ENCODE peak calls at places on chromosomes 7 and 10, in seven cellular contexts. One of them, this sample, is unnamed.

GRCh38 chr7:151529842-151530241 is 10.1 kb upstream of the RHEB start:
- DNase-seq in neural progenitor cell: no peak
- DNase-seq in Peyer's patch: no peak
- DNase-seq in fibroblast of lung: no peak
- DNase-seq in H9: no peak
- DNase-seq in SJSA1: no peak
- DNase-seq in PC-9: no peak
- DNase-seq in this sample: no peak

GRCh38 chr7:32079530-32079929 is 9.3 kb upstream of the PDE1C start:
- DNase-seq in neural progenitor cell: no peak
- DNase-seq in Peyer's patch: no peak
- DNase-seq in fibroblast of lung: no peak
- DNase-seq in H9: no peak
- DNase-seq in SJSA1: no peak
- DNase-seq in PC-9: no peak
- DNase-seq in this sample: no peak

GRCh38 chr10:112314822-112315474 is 31.7 kb downstream of the TECTB start:
- DNase-seq in neural progenitor cell: peak; percentile 89
- DNase-seq in Peyer's patch: peak; percentile 78
- DNase-seq in fibroblast of lung: peak; percentile 47
- DNase-seq in H9: peak; percentile 69
- DNase-seq in SJSA1: peak; percentile 44
- DNase-seq in PC-9: peak; percentile 58
- DNase-seq in this sample: peak; percentile 45

GRCh38 chr10:44873156-44873555 is 38.0 kb upstream of the TMEM72 start:
- DNase-seq in neural progenitor cell: no peak
- DNase-seq in Peyer's patch: no peak
- DNase-seq in fibroblast of lung: no peak
- DNase-seq in H9: no peak
- DNase-seq in SJSA1: no peak
- DNase-seq in PC-9: no peak
- DNase-seq in this sample: no peak

GRCh38 chr10:131203456-131204357 is 107.8 kb downstream of the TCERG1L start:
- DNase-seq in neural progenitor cell: no peak
- DNase-seq in Peyer's patch: no peak
- DNase-seq in fibroblast of lung: no peak
- DNase-seq in H9: peak; percentile 13
- DNase-seq in SJSA1: no peak
- DNase-seq in PC-9: no peak
- DNase-seq in this sample: no peak

GRCh38 chr10:72309290-72310240 is 35.8 kb downstream of the DDIT4 start:
- DNase-seq in neural progenitor cell: no peak
- DNase-seq in Peyer's patch: peak; percentile 81
- DNase-seq in fibroblast of lung: no peak
- DNase-seq in H9: no peak
- DNase-seq in SJSA1: no peak
- DNase-seq in PC-9: no peak
- DNase-seq in this sample: no peak

GRCh38 chr7:66641526-66641871 is 12.8 kb downstream of the KCTD7 start:
- DNase-seq in neural progenitor cell: no peak
- DNase-seq in Peyer's patch: no peak
- DNase-seq in fibroblast of lung: no peak
- DNase-seq in H9: no peak
- DNase-seq in SJSA1: no peak
- DNase-seq in PC-9: no peak
- DNase-seq in this sample: no peak

GRCh38 chr10:31963598-31963980 is 35.0 kb upstream of the ARHGAP12 start:
- DNase-seq in neural progenitor cell: no peak
- DNase-seq in Peyer's patch: no peak
- DNase-seq in fibroblast of lung: no peak
- DNase-seq in H9: no peak
- DNase-seq in SJSA1: no peak
- DNase-seq in PC-9: no peak
- DNase-seq in this sample: no peak

GRCh38 chr10:97362310-97363033 is 27.9 kb upstream of the FRAT2 start:
- DNase-seq in neural progenitor cell: no peak
- DNase-seq in Peyer's patch: no peak
- DNase-seq in fibroblast of lung: no peak
- DNase-seq in H9: no peak
- DNase-seq in SJSA1: no peak
- DNase-seq in PC-9: no peak
- DNase-seq in this sample: no peak

GRCh38 chr7:66050990-66051424 is 24.6 kb upstream of the ASL start:
- DNase-seq in neural progenitor cell: no peak
- DNase-seq in Peyer's patch: no peak
- DNase-seq in fibroblast of lung: peak; percentile 92
- DNase-seq in H9: no peak
- DNase-seq in SJSA1: peak; percentile 84
- DNase-seq in PC-9: peak; percentile 88
- DNase-seq in this sample: no peak

GRCh38 chr7:32153006-32153405 is 82.8 kb upstream of the PDE1C start:
- DNase-seq in neural progenitor cell: no peak
- DNase-seq in Peyer's patch: no peak
- DNase-seq in fibroblast of lung: no peak
- DNase-seq in H9: no peak
- DNase-seq in SJSA1: no peak
- DNase-seq in PC-9: no peak
- DNase-seq in this sample: no peak

GRCh38 chr7:158815046-158815445 is 14.3 kb downstream of the ESYT2 start:
- DNase-seq in neural progenitor cell: peak; percentile 33
- DNase-seq in Peyer's patch: no peak
- DNase-seq in fibroblast of lung: peak; percentile 58
- DNase-seq in H9: peak; percentile 50
- DNase-seq in SJSA1: no peak
- DNase-seq in PC-9: peak; percentile 9
- DNase-seq in this sample: no peak

GRCh38 chr7:140734096-140734495 is 37.6 kb downstream of the NDUFB2 start:
- DNase-seq in neural progenitor cell: no peak
- DNase-seq in Peyer's patch: no peak
- DNase-seq in fibroblast of lung: no peak
- DNase-seq in H9: no peak
- DNase-seq in SJSA1: no peak
- DNase-seq in PC-9: no peak
- DNase-seq in this sample: no peak

GRCh38 chr7:100614308-100614861 is 2.0 kb downstream of the MOSPD3 start:
- DNase-seq in neural progenitor cell: no peak
- DNase-seq in Peyer's patch: no peak
- DNase-seq in fibroblast of lung: no peak
- DNase-seq in H9: no peak
- DNase-seq in SJSA1: no peak
- DNase-seq in PC-9: no peak
- DNase-seq in this sample: no peak

GRCh38 chr7:46969303-46970130 is 612.4 kb downstream of the TNS3 start:
- DNase-seq in neural progenitor cell: no peak
- DNase-seq in Peyer's patch: no peak
- DNase-seq in fibroblast of lung: peak; percentile 86
- DNase-seq in H9: no peak
- DNase-seq in SJSA1: no peak
- DNase-seq in PC-9: peak; percentile 38
- DNase-seq in this sample: no peak

GRCh38 chr7:21300692-21301091 is 127.2 kb upstream of the SP4 start:
- DNase-seq in neural progenitor cell: no peak
- DNase-seq in Peyer's patch: no peak
- DNase-seq in fibroblast of lung: no peak
- DNase-seq in H9: no peak
- DNase-seq in SJSA1: no peak
- DNase-seq in PC-9: no peak
- DNase-seq in this sample: no peak

GRCh38 chr7:101705327-101705726 is 76.2 kb upstream of the MYL10 start:
- DNase-seq in neural progenitor cell: no peak
- DNase-seq in Peyer's patch: no peak
- DNase-seq in fibroblast of lung: peak; percentile 9
- DNase-seq in H9: no peak
- DNase-seq in SJSA1: no peak
- DNase-seq in PC-9: no peak
- DNase-seq in this sample: no peak

GRCh38 chr10:68562666-68563522 is 2.8 kb downstream of the TET1 start:
- DNase-seq in neural progenitor cell: peak; percentile 67
- DNase-seq in Peyer's patch: no peak
- DNase-seq in fibroblast of lung: peak; percentile 67
- DNase-seq in H9: peak; percentile 70
- DNase-seq in SJSA1: no peak
- DNase-seq in PC-9: no peak
- DNase-seq in this sample: peak; percentile 67

GRCh38 chr10:125882596-125882995 is 1.5 kb upstream of the DHX32 start:
- DNase-seq in neural progenitor cell: no peak
- DNase-seq in Peyer's patch: no peak
- DNase-seq in fibroblast of lung: peak; percentile 44
- DNase-seq in H9: no peak
- DNase-seq in SJSA1: no peak
- DNase-seq in PC-9: no peak
- DNase-seq in this sample: no peak

GRCh38 chr10:125878957-125879835 is 1.9 kb downstream of the DHX32 start:
- DNase-seq in neural progenitor cell: no peak
- DNase-seq in Peyer's patch: no peak
- DNase-seq in fibroblast of lung: peak; percentile 96
- DNase-seq in H9: no peak
- DNase-seq in SJSA1: peak; percentile 71
- DNase-seq in PC-9: peak; percentile 53
- DNase-seq in this sample: no peak

GRCh38 chr10:125883198-125883597 is 2.1 kb upstream of the DHX32 start:
- DNase-seq in neural progenitor cell: no peak
- DNase-seq in Peyer's patch: no peak
- DNase-seq in fibroblast of lung: no peak
- DNase-seq in H9: no peak
- DNase-seq in SJSA1: no peak
- DNase-seq in PC-9: no peak
- DNase-seq in this sample: no peak

GRCh38 chr10:125881192-125881591 is at the start of gene DHX32:
- DNase-seq in neural progenitor cell: peak; percentile 92
- DNase-seq in Peyer's patch: no peak
- DNase-seq in fibroblast of lung: no peak
- DNase-seq in H9: peak; percentile 79
- DNase-seq in SJSA1: no peak
- DNase-seq in PC-9: no peak
- DNase-seq in this sample: peak; percentile 72

GRCh38 chr10:125880719-125881118 is 373 bp downstream of the DHX32 start:
- DNase-seq in neural progenitor cell: peak; percentile 50
- DNase-seq in Peyer's patch: no peak
- DNase-seq in fibroblast of lung: no peak
- DNase-seq in H9: no peak
- DNase-seq in SJSA1: no peak
- DNase-seq in PC-9: no peak
- DNase-seq in this sample: no peak
- H3K27ac ChIP-seq in neural progenitor cell: peak overlapping the region; percentile 89
- H3K27ac ChIP-seq in Peyer's patch: no peak overlapping the region
- H3K27ac ChIP-seq in fibroblast of lung: no peak overlapping the region
- H3K27ac ChIP-seq in H9: no peak overlapping the region
- H3K27ac ChIP-seq in SJSA1: no peak overlapping the region
- H3K27ac ChIP-seq in PC-9: no peak overlapping the region
- H3K27ac ChIP-seq in this sample: no peak overlapping the region

GRCh38 chr7:42096262-42096661 is 140.7 kb downstream of the GLI3 start:
- DNase-seq in neural progenitor cell: no peak
- DNase-seq in Peyer's patch: no peak
- DNase-seq in fibroblast of lung: no peak
- DNase-seq in H9: no peak
- DNase-seq in SJSA1: no peak
- DNase-seq in PC-9: no peak
- DNase-seq in this sample: no peak

GRCh38 chr7:42097756-42098155 is 139.3 kb downstream of the GLI3 start:
- DNase-seq in neural progenitor cell: no peak
- DNase-seq in Peyer's patch: no peak
- DNase-seq in fibroblast of lung: peak; percentile 82
- DNase-seq in H9: no peak
- DNase-seq in SJSA1: no peak
- DNase-seq in PC-9: no peak
- DNase-seq in this sample: no peak

GRCh38 chr7:42095791-42096190 is 141.2 kb downstream of the GLI3 start:
- DNase-seq in neural progenitor cell: no peak
- DNase-seq in Peyer's patch: no peak
- DNase-seq in fibroblast of lung: no peak
- DNase-seq in H9: no peak
- DNase-seq in SJSA1: no peak
- DNase-seq in PC-9: no peak
- DNase-seq in this sample: no peak

GRCh38 chr7:42099076-42099836 is 137.8 kb downstream of the GLI3 start:
- DNase-seq in neural progenitor cell: no peak
- DNase-seq in Peyer's patch: no peak
- DNase-seq in fibroblast of lung: no peak
- DNase-seq in H9: no peak
- DNase-seq in SJSA1: no peak
- DNase-seq in PC-9: no peak
- DNase-seq in this sample: no peak

DNA sequence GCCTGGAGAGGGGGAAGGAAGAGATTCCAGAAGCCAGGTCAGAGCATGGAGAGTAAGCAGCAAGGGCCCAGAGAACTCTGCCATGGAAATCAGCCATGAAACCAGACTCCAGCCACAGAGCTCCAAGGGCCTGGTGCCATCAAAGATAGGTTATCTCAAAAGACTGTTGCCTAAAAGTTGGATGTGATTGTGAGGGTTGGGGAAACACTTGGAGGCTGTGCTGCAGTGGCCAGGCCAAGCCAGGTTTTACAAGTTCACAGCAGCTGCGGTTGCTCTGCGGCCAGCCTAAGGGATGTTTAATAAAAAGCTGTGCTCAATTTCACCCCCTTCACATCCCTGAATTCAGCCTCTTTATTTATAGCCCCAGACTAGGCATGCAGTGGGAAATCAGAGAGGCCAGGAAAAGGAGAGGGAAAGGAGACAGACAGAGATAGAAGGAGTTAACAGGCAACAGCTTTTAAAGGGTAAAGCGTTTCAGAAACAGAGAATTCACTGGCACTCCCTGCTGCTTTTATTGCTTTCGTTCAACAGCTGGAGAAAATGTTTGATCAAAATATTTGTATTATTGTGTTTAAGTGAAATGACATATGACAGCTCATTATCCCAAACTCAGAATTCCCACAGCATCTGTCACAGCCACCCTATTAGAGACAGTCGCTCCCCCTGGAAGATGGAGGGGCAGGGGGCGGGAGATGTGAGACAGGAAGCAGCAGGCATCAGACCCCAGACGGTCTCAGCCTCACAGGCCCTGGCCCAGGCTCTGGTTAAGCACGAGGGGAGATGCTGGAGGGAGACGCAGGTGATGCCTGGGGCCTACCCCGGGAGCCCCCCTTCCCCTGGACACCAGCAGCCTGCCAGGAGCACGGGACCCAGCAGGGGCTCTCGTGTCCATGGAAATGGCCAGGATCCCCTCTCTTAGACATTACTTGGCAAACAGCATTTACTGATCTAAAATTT is 140.1 kb downstream of the GLI3 start:
- DNase-seq in neural progenitor cell: no peak
- DNase-seq in Peyer's patch: no peak
- DNase-seq in fibroblast of lung: peak; percentile 79
- DNase-seq in H9: no peak
- DNase-seq in SJSA1: no peak
- DNase-seq in PC-9: no peak
- DNase-seq in this sample: no peak
- H3K27ac ChIP-seq in neural progenitor cell: no peak overlapping the region
- H3K27ac ChIP-seq in Peyer's patch: peak overlapping the region; percentile 42
- H3K27ac ChIP-seq in fibroblast of lung: peak overlapping the region; percentile 74
- H3K27ac ChIP-seq in H9: no peak overlapping the region
- H3K27ac ChIP-seq in SJSA1: no peak overlapping the region
- H3K27ac ChIP-seq in PC-9: no peak overlapping the region
- H3K27ac ChIP-seq in this sample: no peak overlapping the region

GRCh38 chr7:12256025-12256570 is 45.0 kb downstream of the TMEM106B start:
- DNase-seq in neural progenitor cell: no peak
- DNase-seq in Peyer's patch: no peak
- DNase-seq in fibroblast of lung: peak; percentile 69
- DNase-seq in H9: no peak
- DNase-seq in SJSA1: no peak
- DNase-seq in PC-9: no peak
- DNase-seq in this sample: no peak
- H3K27ac ChIP-seq in neural progenitor cell: no peak overlapping the region
- H3K27ac ChIP-seq in Peyer's patch: no peak overlapping the region
- H3K27ac ChIP-seq in fibroblast of lung: no peak overlapping the region
- H3K27ac ChIP-seq in H9: no peak overlapping the region
- H3K27ac ChIP-seq in SJSA1: no peak overlapping the region
- H3K27ac ChIP-seq in PC-9: no peak overlapping the region
- H3K27ac ChIP-seq in this sample: no peak overlapping the region

GRCh38 chr7:15687645-15688025 is 1.2 kb upstream of the MEOX2 start:
- DNase-seq in neural progenitor cell: peak; percentile 77
- DNase-seq in Peyer's patch: no peak
- DNase-seq in fibroblast of lung: no peak
- DNase-seq in H9: peak; percentile 52
- DNase-seq in SJSA1: no peak
- DNase-seq in PC-9: no peak
- DNase-seq in this sample: no peak
- H3K27ac ChIP-seq in neural progenitor cell: no peak overlapping the region
- H3K27ac ChIP-seq in Peyer's patch: no peak overlapping the region
- H3K27ac ChIP-seq in fibroblast of lung: no peak overlapping the region
- H3K27ac ChIP-seq in H9: no peak overlapping the region
- H3K27ac ChIP-seq in SJSA1: no peak overlapping the region
- H3K27ac ChIP-seq in PC-9: no peak overlapping the region
- H3K27ac ChIP-seq in this sample: no peak overlapping the region

This sample was measured in iPS DF 6.9.